ENCODE peak calls at places on chromosome 22, in six cellular contexts. One of them, this sample, is unnamed.

GRCh38 chr22:18068381-18068988 is 9.3 kb upstream of the PEX26 start:
- DNase-seq in cardiac muscle cell: peak
- DNase-seq in bronchial epithelial cell: peak
- DNase-seq in testis: no peak
- DNase-seq in fibroblast of mammary gland: no peak
- DNase-seq in PC-3: no peak
- DNase-seq in this sample: peak

GRCh38 chr22:35663371-35663770 is 15.1 kb downstream of the APOL6 start:
- DNase-seq in cardiac muscle cell: no peak
- DNase-seq in bronchial epithelial cell: no peak
- DNase-seq in testis: no peak
- DNase-seq in fibroblast of mammary gland: peak
- DNase-seq in PC-3: no peak
- DNase-seq in this sample: no peak

GRCh38 chr22:40637181-40638150 is 947 bp upstream of the MRTFA start:
- DNase-seq in cardiac muscle cell: no peak
- DNase-seq in bronchial epithelial cell: peak
- DNase-seq in testis: peak
- DNase-seq in fibroblast of mammary gland: no peak
- DNase-seq in PC-3: peak
- DNase-seq in this sample: peak

GRCh38 chr22:32410459-32410858 is 1.6 kb downstream of the RTCB start:
- DNase-seq in cardiac muscle cell: no peak
- DNase-seq in bronchial epithelial cell: peak
- DNase-seq in testis: no peak
- DNase-seq in fibroblast of mammary gland: no peak
- DNase-seq in PC-3: peak
- DNase-seq in this sample: no peak

GRCh38 chr22:44587004-44587793 is 89.2 kb upstream of the RTL6 start:
- DNase-seq in cardiac muscle cell: no peak
- DNase-seq in bronchial epithelial cell: no peak
- DNase-seq in testis: no peak
- DNase-seq in fibroblast of mammary gland: no peak
- DNase-seq in PC-3: peak
- DNase-seq in this sample: no peak

GRCh38 chr22:43975041-43975440 is 19.8 kb downstream of the SAMM50 start:
- DNase-seq in cardiac muscle cell: no peak
- DNase-seq in bronchial epithelial cell: no peak
- DNase-seq in testis: no peak
- DNase-seq in fibroblast of mammary gland: no peak
- DNase-seq in PC-3: no peak
- DNase-seq in this sample: no peak

GRCh38 chr22:44201556-44202129 is 20.9 kb downstream of the PARVG start:
- DNase-seq in cardiac muscle cell: no peak
- DNase-seq in bronchial epithelial cell: no peak
- DNase-seq in testis: no peak
- DNase-seq in fibroblast of mammary gland: no peak
- DNase-seq in PC-3: no peak
- DNase-seq in this sample: peak

GRCh38 chr22:25828422-25828821 is 86.4 kb downstream of the MYO18B start:
- DNase-seq in cardiac muscle cell: no peak
- DNase-seq in bronchial epithelial cell: no peak
- DNase-seq in testis: no peak
- DNase-seq in fibroblast of mammary gland: no peak
- DNase-seq in PC-3: no peak
- DNase-seq in this sample: no peak

GRCh38 chr22:43477151-43477725 is 65.4 kb downstream of the MPPED1 start:
- DNase-seq in cardiac muscle cell: no peak
- DNase-seq in bronchial epithelial cell: no peak
- DNase-seq in testis: no peak
- DNase-seq in fibroblast of mammary gland: no peak
- DNase-seq in PC-3: no peak
- DNase-seq in this sample: no peak

GRCh38 chr22:46013460-46014416 is 36.8 kb upstream of the WNT7B start:
- DNase-seq in cardiac muscle cell: peak
- DNase-seq in bronchial epithelial cell: peak
- DNase-seq in testis: peak
- DNase-seq in fibroblast of mammary gland: peak
- DNase-seq in PC-3: peak
- DNase-seq in this sample: peak

GRCh38 chr22:24994070-24994763 is 41.7 kb downstream of the KIAA1671 start:
- DNase-seq in cardiac muscle cell: peak
- DNase-seq in bronchial epithelial cell: peak
- DNase-seq in testis: no peak
- DNase-seq in fibroblast of mammary gland: peak
- DNase-seq in PC-3: peak
- DNase-seq in this sample: no peak

GRCh38 chr22:44026066-44026629 is 2.0 kb downstream of the PARVB start:
- DNase-seq in cardiac muscle cell: no peak
- DNase-seq in bronchial epithelial cell: no peak
- DNase-seq in testis: no peak
- DNase-seq in fibroblast of mammary gland: no peak
- DNase-seq in PC-3: no peak
- DNase-seq in this sample: no peak

GRCh38 chr22:46415816-46416536 is 80.5 kb downstream of the TRMU start:
- DNase-seq in cardiac muscle cell: no peak
- DNase-seq in bronchial epithelial cell: no peak
- DNase-seq in testis: no peak
- DNase-seq in fibroblast of mammary gland: peak
- DNase-seq in PC-3: no peak
- DNase-seq in this sample: no peak

GRCh38 chr22:45911601-45912271 is 65.2 kb downstream of the WNT7B start:
- DNase-seq in cardiac muscle cell: no peak
- DNase-seq in bronchial epithelial cell: peak
- DNase-seq in testis: no peak
- DNase-seq in fibroblast of mammary gland: peak
- DNase-seq in PC-3: peak
- DNase-seq in this sample: no peak

GRCh38 chr22:43159484-43160178 is 8.3 kb downstream of the TSPO start:
- DNase-seq in cardiac muscle cell: no peak
- DNase-seq in bronchial epithelial cell: no peak
- DNase-seq in testis: no peak
- DNase-seq in fibroblast of mammary gland: no peak
- DNase-seq in PC-3: no peak
- DNase-seq in this sample: no peak

GRCh38 chr22:30562391-30562790 is 12.1 kb downstream of the GAL3ST1 start:
- DNase-seq in cardiac muscle cell: no peak
- DNase-seq in bronchial epithelial cell: peak
- DNase-seq in testis: no peak
- DNase-seq in fibroblast of mammary gland: no peak
- DNase-seq in PC-3: peak
- DNase-seq in this sample: no peak

GRCh38 chr22:43743131-43743530 is 69.0 kb downstream of the EFCAB6 start:
- DNase-seq in cardiac muscle cell: peak
- DNase-seq in bronchial epithelial cell: no peak
- DNase-seq in testis: no peak
- DNase-seq in fibroblast of mammary gland: no peak
- DNase-seq in PC-3: peak
- DNase-seq in this sample: no peak

GRCh38 chr22:30228509-30229359 is 17.8 kb downstream of the LIF start:
- DNase-seq in cardiac muscle cell: no peak
- DNase-seq in bronchial epithelial cell: peak
- DNase-seq in testis: no peak
- DNase-seq in fibroblast of mammary gland: no peak
- DNase-seq in PC-3: peak
- DNase-seq in this sample: no peak

GRCh38 chr22:30485362-30485988 is 13.7 kb upstream of the SEC14L3 start:
- DNase-seq in cardiac muscle cell: peak
- DNase-seq in bronchial epithelial cell: peak
- DNase-seq in testis: peak
- DNase-seq in fibroblast of mammary gland: peak
- DNase-seq in PC-3: peak
- DNase-seq in this sample: peak

GRCh38 chr22:47411006-47411405 is 648.6 kb downstream of the TBC1D22A start:
- DNase-seq in cardiac muscle cell: no peak
- DNase-seq in bronchial epithelial cell: no peak
- DNase-seq in testis: no peak
- DNase-seq in fibroblast of mammary gland: no peak
- DNase-seq in PC-3: no peak
- DNase-seq in this sample: no peak

GRCh38 chr22:45359627-45360026 is 49.9 kb downstream of the FAM118A start:
- DNase-seq in cardiac muscle cell: no peak
- DNase-seq in bronchial epithelial cell: no peak
- DNase-seq in testis: no peak
- DNase-seq in fibroblast of mammary gland: no peak
- DNase-seq in PC-3: no peak
- DNase-seq in this sample: no peak

DNA sequence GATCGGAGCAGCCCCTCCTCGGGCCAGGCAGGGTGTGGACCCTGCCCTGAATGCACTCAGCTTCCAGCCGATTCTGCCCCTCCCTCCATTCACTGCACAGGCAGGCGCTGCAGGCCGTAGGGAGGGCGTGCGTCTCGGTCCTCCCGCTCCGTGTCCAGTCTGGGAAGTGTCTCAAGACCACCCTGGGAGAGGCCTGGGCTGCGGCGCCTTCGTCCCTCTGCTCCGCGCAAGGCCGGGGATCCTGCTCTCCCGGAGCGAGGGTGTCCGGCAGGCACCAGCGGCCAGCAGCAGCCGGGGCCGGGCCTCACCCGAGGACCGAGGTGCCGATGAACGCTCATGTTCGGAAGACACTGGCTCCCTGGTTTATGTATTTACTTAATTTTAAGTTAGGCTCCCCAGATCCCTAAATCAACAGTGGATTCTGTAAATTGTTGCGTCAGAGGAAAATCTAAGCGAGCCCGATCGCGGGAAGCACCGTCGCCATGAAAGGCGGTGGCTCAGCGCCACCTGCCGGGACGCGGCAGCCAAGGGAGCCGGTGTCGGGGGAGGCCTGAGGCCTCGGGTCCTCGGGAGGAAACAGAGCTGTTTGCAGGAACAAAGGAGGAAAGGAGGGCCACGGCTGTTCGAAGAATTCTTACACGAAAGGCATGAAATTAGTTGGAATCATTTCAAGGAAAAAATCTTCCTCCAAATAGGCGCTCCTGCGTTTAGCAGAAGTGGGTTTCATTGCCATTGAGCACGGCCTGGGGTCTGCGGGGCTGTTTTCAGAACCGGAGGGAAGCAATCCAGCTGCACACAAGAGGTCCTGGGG is 195.3 kb downstream of the BRD1 start:
- DNase-seq in cardiac muscle cell: peak
- DNase-seq in bronchial epithelial cell: peak
- DNase-seq in testis: peak
- DNase-seq in fibroblast of mammary gland: peak
- DNase-seq in PC-3: peak
- DNase-seq in this sample: peak
- H3K4me3 ChIP-seq in cardiac muscle cell: peak
- H3K4me3 ChIP-seq in bronchial epithelial cell: peak
- H3K4me3 ChIP-seq in testis: no peak
- H3K4me3 ChIP-seq in fibroblast of mammary gland: no peak
- H3K4me3 ChIP-seq in PC-3: peak
- H3K4me3 ChIP-seq in this sample: no peak

DNA sequence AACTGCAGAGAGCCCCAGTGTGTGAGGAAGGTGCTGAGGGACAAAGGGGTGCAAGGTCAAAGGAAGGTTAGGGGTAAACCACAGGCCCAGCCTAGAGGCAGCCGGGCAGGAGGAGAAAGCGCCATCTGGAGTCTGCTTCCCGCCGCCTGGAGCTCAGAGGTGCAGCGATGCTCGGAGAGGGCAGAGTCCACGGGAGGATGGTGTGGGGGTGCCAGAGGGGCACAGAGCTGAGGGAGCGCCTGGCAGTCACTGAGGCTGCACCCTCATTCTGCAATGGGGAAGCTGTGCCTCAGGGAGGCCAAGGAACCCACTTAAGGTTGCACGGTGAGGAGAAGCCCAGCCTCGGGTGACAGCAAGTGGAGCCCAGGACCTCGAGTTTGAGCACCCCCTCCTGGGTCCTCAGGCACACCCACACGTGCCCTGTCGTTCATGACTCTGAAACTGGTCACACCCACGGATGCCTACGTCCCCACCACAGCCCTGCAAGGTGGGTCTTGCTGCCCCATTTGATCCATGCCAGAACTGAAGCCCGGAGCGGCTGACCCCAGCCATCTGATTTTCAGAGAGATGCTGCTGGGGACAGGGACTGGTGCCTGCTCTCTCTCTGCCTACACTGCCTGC is 1.6 kb downstream of the IL2RB start:
- DNase-seq in cardiac muscle cell: no peak
- DNase-seq in bronchial epithelial cell: no peak
- DNase-seq in testis: no peak
- DNase-seq in fibroblast of mammary gland: no peak
- DNase-seq in PC-3: no peak
- DNase-seq in this sample: no peak
- H3K4me3 ChIP-seq in cardiac muscle cell: no peak
- H3K4me3 ChIP-seq in bronchial epithelial cell: no peak
- H3K4me3 ChIP-seq in testis: no peak
- H3K4me3 ChIP-seq in fibroblast of mammary gland: no peak
- H3K4me3 ChIP-seq in PC-3: no peak
- H3K4me3 ChIP-seq in this sample: no peak

DNA sequence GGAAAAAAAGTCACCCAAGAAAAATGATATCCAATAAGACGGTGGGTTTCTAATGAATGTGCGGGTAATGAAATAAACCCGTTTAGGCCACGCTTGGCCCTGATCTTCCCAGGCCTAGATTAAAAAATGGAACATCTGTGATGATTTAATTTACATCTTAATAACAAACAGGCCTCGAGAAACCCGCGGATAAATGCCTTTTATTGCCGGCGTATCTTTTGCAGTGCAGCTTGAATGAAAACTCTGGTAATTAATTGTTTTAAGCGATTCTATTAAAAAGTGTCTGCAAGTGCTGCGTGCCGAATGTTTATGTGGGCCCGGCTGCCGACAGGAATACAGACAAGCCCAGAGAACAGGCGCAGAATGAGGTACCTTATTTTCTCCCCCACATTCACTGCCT is 420.7 kb downstream of the MN1 start:
- DNase-seq in cardiac muscle cell: no peak
- DNase-seq in bronchial epithelial cell: no peak
- DNase-seq in testis: no peak
- DNase-seq in fibroblast of mammary gland: no peak
- DNase-seq in PC-3: no peak
- DNase-seq in this sample: no peak
- H3K4me3 ChIP-seq in cardiac muscle cell: no peak
- H3K4me3 ChIP-seq in bronchial epithelial cell: no peak
- H3K4me3 ChIP-seq in testis: no peak
- H3K4me3 ChIP-seq in fibroblast of mammary gland: no peak
- H3K4me3 ChIP-seq in PC-3: no peak
- H3K4me3 ChIP-seq in this sample: no peak

GRCh38 chr22:38193580-38193979 is 8.2 kb upstream of the MAFF start:
- DNase-seq in cardiac muscle cell: no peak
- DNase-seq in bronchial epithelial cell: no peak
- DNase-seq in testis: no peak
- DNase-seq in fibroblast of mammary gland: no peak
- DNase-seq in PC-3: no peak
- DNase-seq in this sample: peak

GRCh38 chr22:38199826-38200559 is 1.8 kb upstream of the MAFF start:
- DNase-seq in cardiac muscle cell: no peak
- DNase-seq in bronchial epithelial cell: no peak
- DNase-seq in testis: no peak
- DNase-seq in fibroblast of mammary gland: no peak
- DNase-seq in PC-3: no peak
- DNase-seq in this sample: no peak

GRCh38 chr22:38201371-38201717 is 450 bp upstream of the MAFF start:
- DNase-seq in cardiac muscle cell: no peak
- DNase-seq in bronchial epithelial cell: no peak
- DNase-seq in testis: no peak
- DNase-seq in fibroblast of mammary gland: no peak
- DNase-seq in PC-3: no peak
- DNase-seq in this sample: no peak

GRCh38 chr22:38192475-38192863 is 9.3 kb upstream of the MAFF start:
- DNase-seq in cardiac muscle cell: no peak
- DNase-seq in bronchial epithelial cell: no peak
- DNase-seq in testis: no peak
- DNase-seq in fibroblast of mammary gland: no peak
- DNase-seq in PC-3: no peak
- DNase-seq in this sample: no peak

GRCh38 chr22:38196791-38197429 is 4.9 kb upstream of the MAFF start:
- DNase-seq in cardiac muscle cell: no peak
- DNase-seq in bronchial epithelial cell: no peak
- DNase-seq in testis: no peak
- DNase-seq in fibroblast of mammary gland: no peak
- DNase-seq in PC-3: peak
- DNase-seq in this sample: no peak
- H3K4me3 ChIP-seq in cardiac muscle cell: no peak
- H3K4me3 ChIP-seq in bronchial epithelial cell: no peak
- H3K4me3 ChIP-seq in testis: no peak
- H3K4me3 ChIP-seq in fibroblast of mammary gland: no peak
- H3K4me3 ChIP-seq in PC-3: no peak
- H3K4me3 ChIP-seq in this sample: no peak

This sample was measured in adrenal gland.